ENCODE peak calls at places on chromosomes 5 and 9, in five cellular contexts. U is stimulated activated CD8-positive, alpha-beta memory T cell treated with anti-CD3 and anti-CD28 coated beads, Interleukin-12 subunit alpha, Interleukin-12 subunit beta, amount 100 ng/mL, for 1 hour; W is stimulated activated CD4-positive, alpha-beta T cell treated with anti-CD3 and anti-CD28 coated beads, Interleukin-2, amount 100 ng/mL, for 48 hours; Y is LoVo; B is posterior vena cava. H is an unnamed sample.

GRCh38 chr9:95605826-95606555 is 89.2 kb upstream of the PTCH1 start:
- DNase-seq in U (no peak), W (no peak), B (peak), Y (no peak), H (no peak)

GRCh38 chr9:128863647-128864046 is 18.1 kb downstream of the KYAT1 start:
- DNase-seq in Y (peak), U (peak), B (peak), W (peak), H (peak)

GRCh38 chr9:105114956-105115728 is 129.3 kb upstream of the SLC44A1 start:
- DNase-seq in U (no peak), W (no peak), Y (peak), B (peak), H (peak)

GRCh38 chr5:56048124-56048523 is 53.4 kb upstream of the IL6ST start:
- DNase-seq in W (no peak), B (no peak), Y (no peak), U (no peak), H (no peak)

GRCh38 chr5:77842247-77842646 is 66.1 kb upstream of the TBCA start:
- DNase-seq in B (no peak), Y (no peak), U (no peak), W (no peak), H (peak)

GRCh38 chr9:4887556-4887955 is 94.8 kb downstream of the RCL1 start:
- DNase-seq in B (no peak), Y (no peak), W (no peak), U (no peak), H (peak)

GRCh38 chr5:179438461-179438860 is 93.2 kb upstream of the ADAMTS2 start:
- DNase-seq in Y (no peak), B (peak), U (no peak), W (no peak), H (no peak)

GRCh38 chr5:152634596-152634995 is 229.5 kb upstream of the NMUR2 start:
- DNase-seq in W (no peak), U (no peak), Y (no peak), B (no peak), H (no peak)